ENCODE peak calls at places on chromosome 11, in five cellular contexts. One of them, this sample, is unnamed.

GRCh38 chr11:69911310-69912160 is 92.3 kb upstream of the FGF3 start:
- DNase-seq in Caco-2: no peak
- DNase-seq in stimulated activated CD4-positive, alpha-beta T cell treated with anti-CD3 and anti-CD28 coated beads, Interleukin-1b, Interleukin-23, amount 100 ng/mL, for 24 hours: no peak
- DNase-seq in activated CD8-positive, alpha-beta memory T cell treated with anti-CD3 and anti-CD28 coated beads for 48 hours: no peak
- DNase-seq in activated T-helper 9 cell treated with anti-CD3 and anti-CD28 coated beads, Interleukin-2, amount 50 U/mL, for 16 hours: no peak
- DNase-seq in this sample: no peak

GRCh38 chr11:128831781-128832497 is 35.2 kb downstream of the KCNJ1 start:
- DNase-seq in Caco-2: no peak
- DNase-seq in stimulated activated CD4-positive, alpha-beta T cell treated with anti-CD3 and anti-CD28 coated beads, Interleukin-1b, Interleukin-23, amount 100 ng/mL, for 24 hours: no peak
- DNase-seq in activated CD8-positive, alpha-beta memory T cell treated with anti-CD3 and anti-CD28 coated beads for 48 hours: no peak
- DNase-seq in activated T-helper 9 cell treated with anti-CD3 and anti-CD28 coated beads, Interleukin-2, amount 50 U/mL, for 16 hours: no peak
- DNase-seq in this sample: no peak

GRCh38 chr11:105466582-105467228 is 143.2 kb upstream of the GRIA4 start:
- DNase-seq in Caco-2: no peak
- DNase-seq in stimulated activated CD4-positive, alpha-beta T cell treated with anti-CD3 and anti-CD28 coated beads, Interleukin-1b, Interleukin-23, amount 100 ng/mL, for 24 hours: no peak
- DNase-seq in activated CD8-positive, alpha-beta memory T cell treated with anti-CD3 and anti-CD28 coated beads for 48 hours: no peak
- DNase-seq in activated T-helper 9 cell treated with anti-CD3 and anti-CD28 coated beads, Interleukin-2, amount 50 U/mL, for 16 hours: no peak
- DNase-seq in this sample: no peak

GRCh38 chr11:3146612-3147256 is 18.4 kb downstream of the OSBPL5 start:
- DNase-seq in Caco-2: no peak
- DNase-seq in stimulated activated CD4-positive, alpha-beta T cell treated with anti-CD3 and anti-CD28 coated beads, Interleukin-1b, Interleukin-23, amount 100 ng/mL, for 24 hours: no peak
- DNase-seq in activated CD8-positive, alpha-beta memory T cell treated with anti-CD3 and anti-CD28 coated beads for 48 hours: no peak
- DNase-seq in activated T-helper 9 cell treated with anti-CD3 and anti-CD28 coated beads, Interleukin-2, amount 50 U/mL, for 16 hours: no peak
- DNase-seq in this sample: no peak

GRCh38 chr11:10861799-10862198 is 3.9 kb upstream of the ZBED5 start:
- DNase-seq in Caco-2: no peak
- DNase-seq in stimulated activated CD4-positive, alpha-beta T cell treated with anti-CD3 and anti-CD28 coated beads, Interleukin-1b, Interleukin-23, amount 100 ng/mL, for 24 hours: no peak
- DNase-seq in activated CD8-positive, alpha-beta memory T cell treated with anti-CD3 and anti-CD28 coated beads for 48 hours: no peak
- DNase-seq in activated T-helper 9 cell treated with anti-CD3 and anti-CD28 coated beads, Interleukin-2, amount 50 U/mL, for 16 hours: no peak
- DNase-seq in this sample: no peak

GRCh38 chr11:36564376-36565032 is 3.3 kb upstream of the RAG1 start:
- DNase-seq in Caco-2: peak; percentile 51
- DNase-seq in stimulated activated CD4-positive, alpha-beta T cell treated with anti-CD3 and anti-CD28 coated beads, Interleukin-1b, Interleukin-23, amount 100 ng/mL, for 24 hours: no peak
- DNase-seq in activated CD8-positive, alpha-beta memory T cell treated with anti-CD3 and anti-CD28 coated beads for 48 hours: no peak
- DNase-seq in activated T-helper 9 cell treated with anti-CD3 and anti-CD28 coated beads, Interleukin-2, amount 50 U/mL, for 16 hours: peak; percentile 12
- DNase-seq in this sample: no peak

GRCh38 chr11:117188620-117189081 is 10.1 kb downstream of the SIDT2 start:
- DNase-seq in Caco-2: no peak
- DNase-seq in stimulated activated CD4-positive, alpha-beta T cell treated with anti-CD3 and anti-CD28 coated beads, Interleukin-1b, Interleukin-23, amount 100 ng/mL, for 24 hours: no peak
- DNase-seq in activated CD8-positive, alpha-beta memory T cell treated with anti-CD3 and anti-CD28 coated beads for 48 hours: no peak
- DNase-seq in activated T-helper 9 cell treated with anti-CD3 and anti-CD28 coated beads, Interleukin-2, amount 50 U/mL, for 16 hours: no peak
- DNase-seq in this sample: peak; percentile 22

GRCh38 chr11:19380375-19380774 is 139.6 kb upstream of the E2F8 start:
- DNase-seq in Caco-2: no peak
- DNase-seq in stimulated activated CD4-positive, alpha-beta T cell treated with anti-CD3 and anti-CD28 coated beads, Interleukin-1b, Interleukin-23, amount 100 ng/mL, for 24 hours: no peak
- DNase-seq in activated CD8-positive, alpha-beta memory T cell treated with anti-CD3 and anti-CD28 coated beads for 48 hours: no peak
- DNase-seq in activated T-helper 9 cell treated with anti-CD3 and anti-CD28 coated beads, Interleukin-2, amount 50 U/mL, for 16 hours: no peak
- DNase-seq in this sample: no peak

GRCh38 chr11:47617417-47617809 is 23.2 kb upstream of the C1QTNF4 start:
- DNase-seq in Caco-2: no peak
- DNase-seq in stimulated activated CD4-positive, alpha-beta T cell treated with anti-CD3 and anti-CD28 coated beads, Interleukin-1b, Interleukin-23, amount 100 ng/mL, for 24 hours: no peak
- DNase-seq in activated CD8-positive, alpha-beta memory T cell treated with anti-CD3 and anti-CD28 coated beads for 48 hours: no peak
- DNase-seq in activated T-helper 9 cell treated with anti-CD3 and anti-CD28 coated beads, Interleukin-2, amount 50 U/mL, for 16 hours: no peak
- DNase-seq in this sample: no peak

GRCh38 chr11:75776546-75776945 is 8.0 kb downstream of the DGAT2 start:
- DNase-seq in Caco-2: no peak
- DNase-seq in stimulated activated CD4-positive, alpha-beta T cell treated with anti-CD3 and anti-CD28 coated beads, Interleukin-1b, Interleukin-23, amount 100 ng/mL, for 24 hours: no peak
- DNase-seq in activated CD8-positive, alpha-beta memory T cell treated with anti-CD3 and anti-CD28 coated beads for 48 hours: no peak
- DNase-seq in activated T-helper 9 cell treated with anti-CD3 and anti-CD28 coated beads, Interleukin-2, amount 50 U/mL, for 16 hours: no peak
- DNase-seq in this sample: no peak

GRCh38 chr11:35525501-35526175 is at the start of gene PAMR1:
- DNase-seq in Caco-2: peak; percentile 69
- DNase-seq in stimulated activated CD4-positive, alpha-beta T cell treated with anti-CD3 and anti-CD28 coated beads, Interleukin-1b, Interleukin-23, amount 100 ng/mL, for 24 hours: no peak
- DNase-seq in activated CD8-positive, alpha-beta memory T cell treated with anti-CD3 and anti-CD28 coated beads for 48 hours: no peak
- DNase-seq in activated T-helper 9 cell treated with anti-CD3 and anti-CD28 coated beads, Interleukin-2, amount 50 U/mL, for 16 hours: no peak
- DNase-seq in this sample: no peak

GRCh38 chr11:63683133-63683991 is 2.1 kb downstream of the RTN3 start:
- DNase-seq in Caco-2: no peak
- DNase-seq in stimulated activated CD4-positive, alpha-beta T cell treated with anti-CD3 and anti-CD28 coated beads, Interleukin-1b, Interleukin-23, amount 100 ng/mL, for 24 hours: no peak
- DNase-seq in activated CD8-positive, alpha-beta memory T cell treated with anti-CD3 and anti-CD28 coated beads for 48 hours: no peak
- DNase-seq in activated T-helper 9 cell treated with anti-CD3 and anti-CD28 coated beads, Interleukin-2, amount 50 U/mL, for 16 hours: no peak
- DNase-seq in this sample: no peak

GRCh38 chr11:14905104-14906033 is 13.3 kb upstream of the CYP2R1 start:
- DNase-seq in Caco-2: no peak
- DNase-seq in stimulated activated CD4-positive, alpha-beta T cell treated with anti-CD3 and anti-CD28 coated beads, Interleukin-1b, Interleukin-23, amount 100 ng/mL, for 24 hours: peak; percentile 37
- DNase-seq in activated CD8-positive, alpha-beta memory T cell treated with anti-CD3 and anti-CD28 coated beads for 48 hours: no peak
- DNase-seq in activated T-helper 9 cell treated with anti-CD3 and anti-CD28 coated beads, Interleukin-2, amount 50 U/mL, for 16 hours: peak; percentile 53
- DNase-seq in this sample: no peak

GRCh38 chr11:67248653-67249052 is 17.6 kb upstream of the GRK2 start:
- DNase-seq in Caco-2: peak; percentile 95
- DNase-seq in stimulated activated CD4-positive, alpha-beta T cell treated with anti-CD3 and anti-CD28 coated beads, Interleukin-1b, Interleukin-23, amount 100 ng/mL, for 24 hours: no peak
- DNase-seq in activated CD8-positive, alpha-beta memory T cell treated with anti-CD3 and anti-CD28 coated beads for 48 hours: no peak
- DNase-seq in activated T-helper 9 cell treated with anti-CD3 and anti-CD28 coated beads, Interleukin-2, amount 50 U/mL, for 16 hours: no peak
- DNase-seq in this sample: no peak

GRCh38 chr11:1041936-1042608 is 5.6 kb upstream of the MUC6 start:
- DNase-seq in Caco-2: peak; percentile 56
- DNase-seq in stimulated activated CD4-positive, alpha-beta T cell treated with anti-CD3 and anti-CD28 coated beads, Interleukin-1b, Interleukin-23, amount 100 ng/mL, for 24 hours: no peak
- DNase-seq in activated CD8-positive, alpha-beta memory T cell treated with anti-CD3 and anti-CD28 coated beads for 48 hours: no peak
- DNase-seq in activated T-helper 9 cell treated with anti-CD3 and anti-CD28 coated beads, Interleukin-2, amount 50 U/mL, for 16 hours: no peak
- DNase-seq in this sample: no peak

GRCh38 chr11:66976048-66976467 is 954 bp downstream of the C11orf86 start:
- DNase-seq in Caco-2: peak; percentile 84
- DNase-seq in stimulated activated CD4-positive, alpha-beta T cell treated with anti-CD3 and anti-CD28 coated beads, Interleukin-1b, Interleukin-23, amount 100 ng/mL, for 24 hours: no peak
- DNase-seq in activated CD8-positive, alpha-beta memory T cell treated with anti-CD3 and anti-CD28 coated beads for 48 hours: no peak
- DNase-seq in activated T-helper 9 cell treated with anti-CD3 and anti-CD28 coated beads, Interleukin-2, amount 50 U/mL, for 16 hours: no peak
- DNase-seq in this sample: no peak

GRCh38 chr11:58165504-58166106 is 23.3 kb upstream of the OR9Q2 start:
- DNase-seq in Caco-2: peak; percentile 70
- DNase-seq in stimulated activated CD4-positive, alpha-beta T cell treated with anti-CD3 and anti-CD28 coated beads, Interleukin-1b, Interleukin-23, amount 100 ng/mL, for 24 hours: no peak
- DNase-seq in activated CD8-positive, alpha-beta memory T cell treated with anti-CD3 and anti-CD28 coated beads for 48 hours: no peak
- DNase-seq in activated T-helper 9 cell treated with anti-CD3 and anti-CD28 coated beads, Interleukin-2, amount 50 U/mL, for 16 hours: no peak
- DNase-seq in this sample: no peak

GRCh38 chr11:35927067-35927466 is 16.8 kb upstream of the LDLRAD3 start:
- DNase-seq in Caco-2: no peak
- DNase-seq in stimulated activated CD4-positive, alpha-beta T cell treated with anti-CD3 and anti-CD28 coated beads, Interleukin-1b, Interleukin-23, amount 100 ng/mL, for 24 hours: no peak
- DNase-seq in activated CD8-positive, alpha-beta memory T cell treated with anti-CD3 and anti-CD28 coated beads for 48 hours: no peak
- DNase-seq in activated T-helper 9 cell treated with anti-CD3 and anti-CD28 coated beads, Interleukin-2, amount 50 U/mL, for 16 hours: no peak
- DNase-seq in this sample: no peak

GRCh38 chr11:10413268-10413667 is 41.8 kb upstream of the AMPD3 start:
- DNase-seq in Caco-2: no peak
- DNase-seq in stimulated activated CD4-positive, alpha-beta T cell treated with anti-CD3 and anti-CD28 coated beads, Interleukin-1b, Interleukin-23, amount 100 ng/mL, for 24 hours: no peak
- DNase-seq in activated CD8-positive, alpha-beta memory T cell treated with anti-CD3 and anti-CD28 coated beads for 48 hours: no peak
- DNase-seq in activated T-helper 9 cell treated with anti-CD3 and anti-CD28 coated beads, Interleukin-2, amount 50 U/mL, for 16 hours: no peak
- DNase-seq in this sample: no peak

GRCh38 chr11:116719102-116719501 is 53.7 kb downstream of the BUD13 start:
- DNase-seq in Caco-2: no peak
- DNase-seq in stimulated activated CD4-positive, alpha-beta T cell treated with anti-CD3 and anti-CD28 coated beads, Interleukin-1b, Interleukin-23, amount 100 ng/mL, for 24 hours: no peak
- DNase-seq in activated CD8-positive, alpha-beta memory T cell treated with anti-CD3 and anti-CD28 coated beads for 48 hours: no peak
- DNase-seq in activated T-helper 9 cell treated with anti-CD3 and anti-CD28 coated beads, Interleukin-2, amount 50 U/mL, for 16 hours: no peak
- DNase-seq in this sample: no peak

GRCh38 chr11:23311986-23312940 is 452.0 kb upstream of the CCDC179 start:
- DNase-seq in Caco-2: no peak
- DNase-seq in stimulated activated CD4-positive, alpha-beta T cell treated with anti-CD3 and anti-CD28 coated beads, Interleukin-1b, Interleukin-23, amount 100 ng/mL, for 24 hours: no peak
- DNase-seq in activated CD8-positive, alpha-beta memory T cell treated with anti-CD3 and anti-CD28 coated beads for 48 hours: no peak
- DNase-seq in activated T-helper 9 cell treated with anti-CD3 and anti-CD28 coated beads, Interleukin-2, amount 50 U/mL, for 16 hours: no peak
- DNase-seq in this sample: no peak

GRCh38 chr11:114121744-114122504 is 62.4 kb downstream of the ZBTB16 start:
- DNase-seq in Caco-2: no peak
- DNase-seq in stimulated activated CD4-positive, alpha-beta T cell treated with anti-CD3 and anti-CD28 coated beads, Interleukin-1b, Interleukin-23, amount 100 ng/mL, for 24 hours: no peak
- DNase-seq in activated CD8-positive, alpha-beta memory T cell treated with anti-CD3 and anti-CD28 coated beads for 48 hours: no peak
- DNase-seq in activated T-helper 9 cell treated with anti-CD3 and anti-CD28 coated beads, Interleukin-2, amount 50 U/mL, for 16 hours: no peak
- DNase-seq in this sample: no peak

GRCh38 chr11:41499429-41499828 is 40.0 kb upstream of the LRRC4C start:
- DNase-seq in Caco-2: no peak
- DNase-seq in stimulated activated CD4-positive, alpha-beta T cell treated with anti-CD3 and anti-CD28 coated beads, Interleukin-1b, Interleukin-23, amount 100 ng/mL, for 24 hours: no peak
- DNase-seq in activated CD8-positive, alpha-beta memory T cell treated with anti-CD3 and anti-CD28 coated beads for 48 hours: no peak
- DNase-seq in activated T-helper 9 cell treated with anti-CD3 and anti-CD28 coated beads, Interleukin-2, amount 50 U/mL, for 16 hours: no peak
- DNase-seq in this sample: no peak

GRCh38 chr11:12803086-12803826 is 129.0 kb downstream of the TEAD1 start:
- DNase-seq in Caco-2: no peak
- DNase-seq in stimulated activated CD4-positive, alpha-beta T cell treated with anti-CD3 and anti-CD28 coated beads, Interleukin-1b, Interleukin-23, amount 100 ng/mL, for 24 hours: no peak
- DNase-seq in activated CD8-positive, alpha-beta memory T cell treated with anti-CD3 and anti-CD28 coated beads for 48 hours: no peak
- DNase-seq in activated T-helper 9 cell treated with anti-CD3 and anti-CD28 coated beads, Interleukin-2, amount 50 U/mL, for 16 hours: no peak
- DNase-seq in this sample: no peak

GRCh38 chr11:43834291-43834690 is 46.3 kb upstream of the ALKBH3 start:
- DNase-seq in Caco-2: no peak
- DNase-seq in stimulated activated CD4-positive, alpha-beta T cell treated with anti-CD3 and anti-CD28 coated beads, Interleukin-1b, Interleukin-23, amount 100 ng/mL, for 24 hours: no peak
- DNase-seq in activated CD8-positive, alpha-beta memory T cell treated with anti-CD3 and anti-CD28 coated beads for 48 hours: no peak
- DNase-seq in activated T-helper 9 cell treated with anti-CD3 and anti-CD28 coated beads, Interleukin-2, amount 50 U/mL, for 16 hours: no peak
- DNase-seq in this sample: no peak

GRCh38 chr11:8523396-8523795 is 70.6 kb downstream of the STK33 start:
- DNase-seq in Caco-2: no peak
- DNase-seq in stimulated activated CD4-positive, alpha-beta T cell treated with anti-CD3 and anti-CD28 coated beads, Interleukin-1b, Interleukin-23, amount 100 ng/mL, for 24 hours: no peak
- DNase-seq in activated CD8-positive, alpha-beta memory T cell treated with anti-CD3 and anti-CD28 coated beads for 48 hours: no peak
- DNase-seq in activated T-helper 9 cell treated with anti-CD3 and anti-CD28 coated beads, Interleukin-2, amount 50 U/mL, for 16 hours: no peak
- DNase-seq in this sample: no peak

GRCh38 chr11:79626135-79626748 is 185.4 kb upstream of the TENM4 start:
- DNase-seq in Caco-2: no peak
- DNase-seq in stimulated activated CD4-positive, alpha-beta T cell treated with anti-CD3 and anti-CD28 coated beads, Interleukin-1b, Interleukin-23, amount 100 ng/mL, for 24 hours: no peak
- DNase-seq in activated CD8-positive, alpha-beta memory T cell treated with anti-CD3 and anti-CD28 coated beads for 48 hours: no peak
- DNase-seq in activated T-helper 9 cell treated with anti-CD3 and anti-CD28 coated beads, Interleukin-2, amount 50 U/mL, for 16 hours: no peak
- DNase-seq in this sample: no peak

GRCh38 chr11:105230586-105230985 is 91.0 kb upstream of the CARD18 start:
- DNase-seq in Caco-2: no peak
- DNase-seq in stimulated activated CD4-positive, alpha-beta T cell treated with anti-CD3 and anti-CD28 coated beads, Interleukin-1b, Interleukin-23, amount 100 ng/mL, for 24 hours: no peak
- DNase-seq in activated CD8-positive, alpha-beta memory T cell treated with anti-CD3 and anti-CD28 coated beads for 48 hours: no peak
- DNase-seq in activated T-helper 9 cell treated with anti-CD3 and anti-CD28 coated beads, Interleukin-2, amount 50 U/mL, for 16 hours: no peak
- DNase-seq in this sample: no peak

GRCh38 chr11:115476463-115477286 is 27.5 kb downstream of the CADM1 start:
- DNase-seq in Caco-2: no peak
- DNase-seq in stimulated activated CD4-positive, alpha-beta T cell treated with anti-CD3 and anti-CD28 coated beads, Interleukin-1b, Interleukin-23, amount 100 ng/mL, for 24 hours: no peak
- DNase-seq in activated CD8-positive, alpha-beta memory T cell treated with anti-CD3 and anti-CD28 coated beads for 48 hours: no peak
- DNase-seq in activated T-helper 9 cell treated with anti-CD3 and anti-CD28 coated beads, Interleukin-2, amount 50 U/mL, for 16 hours: no peak
- DNase-seq in this sample: no peak

GRCh38 chr11:119061256-119061655 is 4.3 kb upstream of the HYOU1 start:
- DNase-seq in Caco-2: no peak
- DNase-seq in stimulated activated CD4-positive, alpha-beta T cell treated with anti-CD3 and anti-CD28 coated beads, Interleukin-1b, Interleukin-23, amount 100 ng/mL, for 24 hours: no peak
- DNase-seq in activated CD8-positive, alpha-beta memory T cell treated with anti-CD3 and anti-CD28 coated beads for 48 hours: no peak
- DNase-seq in activated T-helper 9 cell treated with anti-CD3 and anti-CD28 coated beads, Interleukin-2, amount 50 U/mL, for 16 hours: no peak
- DNase-seq in this sample: no peak

GRCh38 chr11:7851391-7851790 is 54.6 kb upstream of the OR5P2 start:
- DNase-seq in Caco-2: no peak
- DNase-seq in stimulated activated CD4-positive, alpha-beta T cell treated with anti-CD3 and anti-CD28 coated beads, Interleukin-1b, Interleukin-23, amount 100 ng/mL, for 24 hours: no peak
- DNase-seq in activated CD8-positive, alpha-beta memory T cell treated with anti-CD3 and anti-CD28 coated beads for 48 hours: no peak
- DNase-seq in activated T-helper 9 cell treated with anti-CD3 and anti-CD28 coated beads, Interleukin-2, amount 50 U/mL, for 16 hours: no peak
- DNase-seq in this sample: no peak